ENCODE peak calls at places on chromosomes 13 and 19, in ten cellular contexts. One of them, this sample, is unnamed.

GRCh38 chr19:56751078-56751489 is 79.5 kb upstream of the ZNF835 start:
- DNase-seq in GM18507: no peak
- DNase-seq in progenitor cell of endocrine pancreas: no peak
- DNase-seq in neuronal stem cell: peak; percentile 69
- DNase-seq in BE2C: no peak
- DNase-seq in A549: no peak
- DNase-seq in NCI-H2107: no peak
- DNase-seq in H1: no peak
- DNase-seq in stimulated activated CD4-positive, alpha-beta T cell treated with anti-CD3 and anti-CD28 coated beads, Interleukin-15, amount 100 ng/mL, for 1 hour: no peak
- DNase-seq in HTR-8/SVneo: no peak
- DNase-seq in this sample: no peak

GRCh38 chr19:50790365-50790825 is at the start of gene ACP4:
- DNase-seq in NCI-H2107: no peak
- DNase-seq in stimulated activated CD4-positive, alpha-beta T cell treated with anti-CD3 and anti-CD28 coated beads, Interleukin-15, amount 100 ng/mL, for 1 hour: no peak
- DNase-seq in H1: no peak
- DNase-seq in BE2C: no peak
- DNase-seq in progenitor cell of endocrine pancreas: no peak
- DNase-seq in A549: no peak
- DNase-seq in GM18507: no peak
- DNase-seq in neuronal stem cell: no peak
- DNase-seq in HTR-8/SVneo: no peak
- DNase-seq in this sample: no peak

GRCh38 chr13:77374786-77375185 is 47.9 kb upstream of the MYCBP2 start:
- DNase-seq in neuronal stem cell: no peak
- DNase-seq in H1: no peak
- DNase-seq in stimulated activated CD4-positive, alpha-beta T cell treated with anti-CD3 and anti-CD28 coated beads, Interleukin-15, amount 100 ng/mL, for 1 hour: no peak
- DNase-seq in NCI-H2107: no peak
- DNase-seq in GM18507: no peak
- DNase-seq in progenitor cell of endocrine pancreas: no peak
- DNase-seq in A549: no peak
- DNase-seq in BE2C: no peak
- DNase-seq in HTR-8/SVneo: no peak
- DNase-seq in this sample: no peak

GRCh38 chr13:79780240-79780639 is 299.3 kb downstream of the NDFIP2 start:
- DNase-seq in progenitor cell of endocrine pancreas: no peak
- DNase-seq in neuronal stem cell: no peak
- DNase-seq in H1: no peak
- DNase-seq in GM18507: no peak
- DNase-seq in BE2C: no peak
- DNase-seq in stimulated activated CD4-positive, alpha-beta T cell treated with anti-CD3 and anti-CD28 coated beads, Interleukin-15, amount 100 ng/mL, for 1 hour: no peak
- DNase-seq in NCI-H2107: no peak
- DNase-seq in A549: no peak
- DNase-seq in HTR-8/SVneo: no peak
- DNase-seq in this sample: no peak

GRCh38 chr13:62296812-62297211 is 881.2 kb upstream of the PCDH20 start:
- DNase-seq in H1: no peak
- DNase-seq in HTR-8/SVneo: no peak
- DNase-seq in BE2C: no peak
- DNase-seq in neuronal stem cell: no peak
- DNase-seq in A549: no peak
- DNase-seq in stimulated activated CD4-positive, alpha-beta T cell treated with anti-CD3 and anti-CD28 coated beads, Interleukin-15, amount 100 ng/mL, for 1 hour: no peak
- DNase-seq in progenitor cell of endocrine pancreas: no peak
- DNase-seq in GM18507: no peak
- DNase-seq in NCI-H2107: no peak
- DNase-seq in this sample: no peak

GRCh38 chr13:97434417-97435296 is 688 bp downstream of the RAP2A start:
- DNase-seq in stimulated activated CD4-positive, alpha-beta T cell treated with anti-CD3 and anti-CD28 coated beads, Interleukin-15, amount 100 ng/mL, for 1 hour: peak; percentile 5
- DNase-seq in progenitor cell of endocrine pancreas: no peak
- DNase-seq in GM18507: no peak
- DNase-seq in A549: peak; percentile 31
- DNase-seq in NCI-H2107: no peak
- DNase-seq in H1: peak; percentile 55
- DNase-seq in neuronal stem cell: peak; percentile 24
- DNase-seq in BE2C: peak; percentile 53
- DNase-seq in HTR-8/SVneo: no peak
- DNase-seq in this sample: peak; percentile 68

GRCh38 chr19:57465680-57466381 is 8.9 kb upstream of the VN1R1 start:
- DNase-seq in A549: peak; percentile 73
- DNase-seq in neuronal stem cell: no peak
- DNase-seq in HTR-8/SVneo: no peak
- DNase-seq in H1: peak; percentile 56
- DNase-seq in NCI-H2107: no peak
- DNase-seq in GM18507: no peak
- DNase-seq in progenitor cell of endocrine pancreas: no peak
- DNase-seq in BE2C: peak; percentile 36
- DNase-seq in stimulated activated CD4-positive, alpha-beta T cell treated with anti-CD3 and anti-CD28 coated beads, Interleukin-15, amount 100 ng/mL, for 1 hour: no peak
- DNase-seq in this sample: no peak

GRCh38 chr19:16273005-16273404 is 51.6 kb upstream of the KLF2 start:
- DNase-seq in BE2C: no peak
- DNase-seq in H1: no peak
- DNase-seq in neuronal stem cell: no peak
- DNase-seq in progenitor cell of endocrine pancreas: no peak
- DNase-seq in GM18507: no peak
- DNase-seq in NCI-H2107: no peak
- DNase-seq in A549: no peak
- DNase-seq in HTR-8/SVneo: no peak
- DNase-seq in stimulated activated CD4-positive, alpha-beta T cell treated with anti-CD3 and anti-CD28 coated beads, Interleukin-15, amount 100 ng/mL, for 1 hour: no peak
- DNase-seq in this sample: no peak

GRCh38 chr13:109610517-109610916 is 175.9 kb downstream of the IRS2 start:
- DNase-seq in stimulated activated CD4-positive, alpha-beta T cell treated with anti-CD3 and anti-CD28 coated beads, Interleukin-15, amount 100 ng/mL, for 1 hour: no peak
- DNase-seq in H1: peak; percentile 59
- DNase-seq in progenitor cell of endocrine pancreas: no peak
- DNase-seq in NCI-H2107: no peak
- DNase-seq in BE2C: peak; percentile 61
- DNase-seq in neuronal stem cell: no peak
- DNase-seq in A549: peak; percentile 31
- DNase-seq in GM18507: no peak
- DNase-seq in HTR-8/SVneo: no peak
- DNase-seq in this sample: peak; percentile 7

GRCh38 chr19:12801466-12802266 is at the start of the genes PRDX2 and THSD8:
- DNase-seq in HTR-8/SVneo: no peak
- DNase-seq in BE2C: peak; percentile 86
- DNase-seq in A549: no peak
- DNase-seq in neuronal stem cell: peak; percentile 80
- DNase-seq in progenitor cell of endocrine pancreas: peak; percentile 84
- DNase-seq in GM18507: no peak
- DNase-seq in stimulated activated CD4-positive, alpha-beta T cell treated with anti-CD3 and anti-CD28 coated beads, Interleukin-15, amount 100 ng/mL, for 1 hour: peak; percentile 66
- DNase-seq in NCI-H2107: peak; percentile 79
- DNase-seq in H1: peak; percentile 87
- DNase-seq in this sample: peak; percentile 88

GRCh38 chr19:45498411-45499195 is at the start of gene PPM1N:
- DNase-seq in neuronal stem cell: no peak
- DNase-seq in H1: peak; percentile 85
- DNase-seq in stimulated activated CD4-positive, alpha-beta T cell treated with anti-CD3 and anti-CD28 coated beads, Interleukin-15, amount 100 ng/mL, for 1 hour: peak; percentile 30
- DNase-seq in GM18507: no peak
- DNase-seq in BE2C: no peak
- DNase-seq in A549: no peak
- DNase-seq in NCI-H2107: no peak
- DNase-seq in HTR-8/SVneo: no peak
- DNase-seq in progenitor cell of endocrine pancreas: no peak
- DNase-seq in this sample: peak; percentile 63

GRCh38 chr13:37561031-37561430 is 37.5 kb downstream of the POSTN start:
- DNase-seq in BE2C: no peak
- DNase-seq in H1: no peak
- DNase-seq in HTR-8/SVneo: no peak
- DNase-seq in A549: no peak
- DNase-seq in progenitor cell of endocrine pancreas: no peak
- DNase-seq in neuronal stem cell: no peak
- DNase-seq in GM18507: no peak
- DNase-seq in stimulated activated CD4-positive, alpha-beta T cell treated with anti-CD3 and anti-CD28 coated beads, Interleukin-15, amount 100 ng/mL, for 1 hour: no peak
- DNase-seq in NCI-H2107: no peak
- DNase-seq in this sample: no peak

GRCh38 chr13:28379371-28380083 is 115.4 kb downstream of the FLT1 start:
- DNase-seq in HTR-8/SVneo: no peak
- DNase-seq in stimulated activated CD4-positive, alpha-beta T cell treated with anti-CD3 and anti-CD28 coated beads, Interleukin-15, amount 100 ng/mL, for 1 hour: no peak
- DNase-seq in NCI-H2107: no peak
- DNase-seq in progenitor cell of endocrine pancreas: no peak
- DNase-seq in BE2C: no peak
- DNase-seq in H1: no peak
- DNase-seq in neuronal stem cell: no peak
- DNase-seq in A549: no peak
- DNase-seq in GM18507: no peak
- DNase-seq in this sample: no peak

GRCh38 chr13:50123862-50124535 is 108.8 kb downstream of the KCNRG start:
- DNase-seq in HTR-8/SVneo: peak; percentile 85
- DNase-seq in neuronal stem cell: peak; percentile 56
- DNase-seq in GM18507: peak; percentile 87
- DNase-seq in A549: peak; percentile 93
- DNase-seq in H1: peak; percentile 87
- DNase-seq in stimulated activated CD4-positive, alpha-beta T cell treated with anti-CD3 and anti-CD28 coated beads, Interleukin-15, amount 100 ng/mL, for 1 hour: peak; percentile 52
- DNase-seq in progenitor cell of endocrine pancreas: peak; percentile 77
- DNase-seq in BE2C: no peak
- DNase-seq in NCI-H2107: peak; percentile 28
- DNase-seq in this sample: peak; percentile 88

GRCh38 chr19:9721861-9722260 is 46.7 kb downstream of the ZNF846 start:
- DNase-seq in progenitor cell of endocrine pancreas: no peak
- DNase-seq in A549: no peak
- DNase-seq in NCI-H2107: no peak
- DNase-seq in H1: no peak
- DNase-seq in HTR-8/SVneo: no peak
- DNase-seq in neuronal stem cell: peak; percentile 37
- DNase-seq in BE2C: peak; percentile 22
- DNase-seq in GM18507: no peak
- DNase-seq in stimulated activated CD4-positive, alpha-beta T cell treated with anti-CD3 and anti-CD28 coated beads, Interleukin-15, amount 100 ng/mL, for 1 hour: no peak
- DNase-seq in this sample: no peak

GRCh38 chr19:11482384-11483050 is 1.7 kb upstream of the ELAVL3 start:
- DNase-seq in GM18507: peak; percentile 90
- DNase-seq in BE2C: peak; percentile 94
- DNase-seq in NCI-H2107: peak; percentile 31
- DNase-seq in H1: peak; percentile 95
- DNase-seq in HTR-8/SVneo: peak; percentile 96
- DNase-seq in neuronal stem cell: peak; percentile 67
- DNase-seq in stimulated activated CD4-positive, alpha-beta T cell treated with anti-CD3 and anti-CD28 coated beads, Interleukin-15, amount 100 ng/mL, for 1 hour: peak; percentile 72
- DNase-seq in progenitor cell of endocrine pancreas: peak; percentile 53
- DNase-seq in A549: peak; percentile 84
- DNase-seq in this sample: peak; percentile 83

This sample was measured in nephron progenitor cell.